ENCODE peak calls at places on chromosomes 6 and 20, in nine cellular contexts. R is IMR-90; K is heart left ventricle; X is neural progenitor cell; L is CD4-positive, CD25-positive, alpha-beta regulatory T cell; Z is PC-9; S is lung; V is uterus; O is iPS DF 6.9. U is an unnamed sample. For H3K4me1, the result is how much of the 10 kb centered on the place peaks cover.

GRCh38 chr6:129543981-129544380 is 166.0 kb downstream of the ARHGAP18 start:
- DNase-seq in R (peak), K (no peak), X (no peak), L (no peak), Z (no peak), S (no peak), V (no peak), O (no peak), U (no peak)

GRCh38 chr20:25280574-25281535 is 33.0 kb downstream of the PYGB start:
- DNase-seq in R (no peak), K (peak), X (no peak), L (no peak), Z (no peak), S (no peak), V (peak), O (no peak), U (no peak)

GRCh38 chr6:56693246-56693607 is 50.5 kb upstream of the DST start:
- DNase-seq in R (peak), K (peak), X (no peak), L (no peak), Z (peak), S (peak), V (peak), O (no peak), U (no peak)

GRCh38 chr6:164507197-164507957 is 802.0 kb downstream of the C6orf118 start:
- DNase-seq in R (no peak), K (no peak), X (no peak), L (no peak), Z (no peak), S (no peak), V (no peak), O (no peak), U (no peak)

GRCh38 chr6:2448826-2449571 is 203.6 kb upstream of the GMDS start:
- DNase-seq in R (peak), K (no peak), X (peak), L (no peak), Z (peak), S (no peak), V (no peak), O (peak), U (peak)

GRCh38 chr20:33670715-33671499 is 3.3 kb downstream of the NECAB3 start:
- DNase-seq in R (no peak), K (no peak), X (no peak), L (no peak), Z (no peak), S (no peak), V (no peak), O (no peak), U (no peak)

GRCh38 chr6:62652692-62653328 is 366.8 kb upstream of the KHDRBS2 start:
- DNase-seq in R (peak), K (no peak), X (peak), L (no peak), Z (no peak), S (no peak), V (no peak), O (peak), U (peak)

GRCh38 chr6:45631396-45631795 is 253.7 kb upstream of the SUPT3H start:
- DNase-seq in R (no peak), K (no peak), X (no peak), L (no peak), Z (no peak), S (no peak), V (no peak), O (no peak), U (no peak)

GRCh38 chr6:40558102-40558501 is 29.1 kb downstream of the LRFN2 start:
- DNase-seq in R (no peak), K (no peak), X (no peak), L (no peak), Z (no peak), S (no peak), V (no peak), O (no peak), U (no peak)

GRCh38 chr20:2093883-2094282 is 7.7 kb upstream of the STK35 start:
- DNase-seq in R (no peak), K (no peak), X (peak), L (no peak), Z (no peak), S (no peak), V (no peak), O (no peak), U (no peak)

GRCh38 chr6:166341915-166342292 is 441 bp downstream of the SFT2D1 start:
- DNase-seq in R (no peak), K (no peak), X (peak), L (no peak), Z (no peak), S (no peak), V (no peak), O (no peak), U (peak)

GRCh38 chr6:158408552-158409130 is 96.4 kb downstream of the TULP4 start:
- DNase-seq in R (peak), K (peak), X (peak), L (no peak), Z (no peak), S (no peak), V (peak), O (no peak), U (peak)

GRCh38 chr20:6636209-6637159 is 131.0 kb upstream of the BMP2 start:
- DNase-seq in R (peak), K (no peak), X (peak), L (no peak), Z (no peak), S (no peak), V (peak), O (peak), U (peak)

GRCh38 chr6:31396422-31397152 is 6.8 kb upstream of the MICA start:
- DNase-seq in R (peak), K (peak), X (peak), L (peak), Z (peak), S (peak), V (peak), O (peak), U (peak)

GRCh38 chr6:42746452-42747400 is 823 bp upstream of the TBCC start:
- DNase-seq in R (peak), K (peak), X (peak), L (peak), Z (peak), S (peak), V (peak), O (peak), U (peak)

GRCh38 chr20:53834749-53835148 is 235.6 kb downstream of the BCAS1 start:
- DNase-seq in R (no peak), K (no peak), X (no peak), L (no peak), Z (no peak), S (no peak), V (no peak), O (no peak), U (no peak)

GRCh38 chr20:496126-496696 is 33.9 kb upstream of the TBC1D20 start:
- DNase-seq in R (peak), K (no peak), X (no peak), L (no peak), Z (no peak), S (no peak), V (no peak), O (no peak), U (no peak)

GRCh38 chr20:445514-446336 is 16.6 kb downstream of the TBC1D20 start:
- DNase-seq in R (no peak), K (no peak), X (no peak), L (no peak), Z (no peak), S (peak), V (no peak), O (no peak), U (no peak)

GRCh38 chr6:35945650-35946025 is 24.7 kb upstream of the SRPK1 start:
- DNase-seq in R (peak), K (no peak), X (no peak), L (no peak), Z (no peak), S (no peak), V (no peak), O (no peak), U (no peak)

GRCh38 chr20:52941803-52942202 is 30.4 kb upstream of the TSHZ2 start:
- DNase-seq in R (no peak), K (no peak), X (no peak), L (no peak), Z (no peak), S (no peak), V (no peak), O (no peak), U (no peak)

GRCh38 chr6:36735110-36735971 is 37.7 kb downstream of the RAB44 start:
- DNase-seq in R (peak), K (peak), X (no peak), L (no peak), Z (peak), S (peak), V (peak), O (no peak), U (peak)

GRCh38 chr6:108581237-108581931 is 20.7 kb downstream of the FOXO3 start:
- DNase-seq in R (peak), K (no peak), X (no peak), L (no peak), Z (peak), S (peak), V (peak), O (no peak), U (peak)
- H3K4me1 ChIP-seq in R (under half), K (under half), X (under half), L (under half), Z (half or more), S (under half), V (under half), O (under half), U (under half)

DNA sequence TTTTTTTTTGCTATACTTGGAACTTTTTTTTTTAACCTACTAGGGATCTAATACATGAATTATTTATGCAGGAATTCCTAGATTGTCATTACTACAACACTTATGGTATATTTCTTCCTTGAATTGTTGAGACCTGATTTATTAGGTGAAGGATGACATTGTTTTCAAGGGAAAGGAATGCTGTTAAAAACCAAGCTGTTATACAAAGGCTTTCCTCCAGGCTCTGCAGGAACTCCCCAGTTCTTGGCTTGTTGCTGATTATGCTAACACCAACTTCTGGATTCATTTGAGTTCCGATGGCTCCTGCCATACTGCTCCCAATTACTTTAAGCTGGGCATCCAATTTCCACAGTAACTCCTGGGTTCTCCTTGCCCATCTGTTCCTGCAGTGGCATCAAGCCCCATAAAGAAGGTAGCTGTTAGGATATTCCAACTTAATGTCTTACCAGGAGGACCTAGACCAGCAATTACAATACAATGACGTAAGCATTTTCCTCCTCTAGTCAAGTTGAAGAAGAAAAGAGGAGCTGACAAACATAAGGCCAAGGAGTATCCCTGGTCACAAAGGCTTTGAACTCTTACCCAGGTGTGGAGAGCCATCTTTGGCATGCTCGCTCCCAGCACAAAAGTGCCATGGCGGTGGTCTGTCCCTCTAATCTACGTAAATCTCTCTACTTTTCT is 215.9 kb upstream of the AGPAT4 start:
- DNase-seq in R (no peak), K (no peak), X (no peak), L (no peak), Z (no peak), S (no peak), V (no peak), O (no peak), U (no peak)
- H3K4me1 ChIP-seq in R (under half), K (under half), X (under half), L (under half), Z (under half), S (under half), V (under half), O (under half), U (under half)

DNA sequence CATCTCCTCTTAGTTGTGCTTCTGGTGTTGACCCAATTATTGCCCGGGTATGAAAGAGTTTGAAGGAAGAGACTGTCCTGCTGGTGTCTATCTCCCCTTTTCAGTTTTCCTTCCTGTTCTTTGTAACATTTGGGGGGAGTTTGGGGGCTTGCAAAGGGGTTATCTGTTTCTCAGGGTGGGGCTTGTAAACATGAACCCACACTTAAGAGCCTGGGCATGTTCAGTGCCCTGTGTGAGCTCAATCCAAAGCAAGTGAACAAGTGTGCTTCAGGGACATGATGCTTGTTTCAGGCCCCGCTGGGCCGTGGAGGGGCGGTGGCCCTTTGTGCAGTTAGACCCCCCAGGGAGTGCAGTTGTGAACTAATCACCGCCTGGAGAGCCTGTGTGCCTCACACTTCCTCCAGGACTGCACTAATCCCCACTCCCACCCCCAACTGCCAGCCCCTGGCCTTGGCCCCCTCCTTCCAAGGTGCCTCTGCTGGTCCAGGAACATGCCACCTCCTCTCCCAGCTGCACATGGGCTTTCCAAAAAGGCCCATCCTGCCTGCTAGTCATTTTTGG is 58.1 kb downstream of the RREB1 start:
- DNase-seq in R (no peak), K (no peak), X (peak), L (no peak), Z (no peak), S (no peak), V (no peak), O (no peak), U (no peak)
- H3K4me1 ChIP-seq in R (under half), K (under half), X (under half), L (under half), Z (under half), S (under half), V (under half), O (under half), U (half or more)

GRCh38 chr6:12331474-12331873 is 41.3 kb downstream of the EDN1 start:
- DNase-seq in R (no peak), K (no peak), X (no peak), L (no peak), Z (no peak), S (no peak), V (no peak), O (no peak), U (no peak)

GRCh38 chr6:12331951-12332749 is 42.0 kb downstream of the EDN1 start:
- DNase-seq in R (peak), K (no peak), X (no peak), L (no peak), Z (no peak), S (no peak), V (no peak), O (no peak), U (peak)

GRCh38 chr6:12325872-12326271 is 35.7 kb downstream of the EDN1 start:
- DNase-seq in R (no peak), K (no peak), X (no peak), L (no peak), Z (no peak), S (no peak), V (no peak), O (no peak), U (no peak)

GRCh38 chr6:12327391-12327790 is 37.2 kb downstream of the EDN1 start:
- DNase-seq in R (peak), K (no peak), X (no peak), L (no peak), Z (no peak), S (no peak), V (no peak), O (no peak), U (no peak)

DNA sequence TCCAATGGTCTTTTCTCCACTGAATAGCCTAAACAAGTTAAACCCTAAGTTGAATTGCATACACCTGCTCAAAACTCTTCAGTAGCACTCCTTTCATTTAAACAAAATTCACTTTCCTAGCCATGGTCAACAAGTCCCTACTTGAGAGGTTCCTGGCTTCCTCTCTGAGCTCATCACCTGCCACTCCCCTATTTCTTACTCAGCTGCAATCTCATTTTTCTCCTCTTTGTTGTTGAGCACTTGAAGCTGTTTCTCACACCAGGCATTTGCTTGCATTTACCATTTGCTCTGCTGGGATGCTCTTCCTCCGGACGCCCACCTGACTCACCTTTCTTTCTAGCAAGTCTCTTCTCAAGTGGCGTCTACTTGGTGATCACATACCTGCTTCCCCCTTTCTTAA is 38.5 kb downstream of the EDN1 start:
- DNase-seq in R (no peak), K (no peak), X (no peak), L (no peak), Z (no peak), S (no peak), V (no peak), O (no peak), U (no peak)
- H3K4me1 ChIP-seq in R (under half), K (under half), X (under half), L (under half), Z (under half), S (under half), V (under half), O (under half), U (under half)

U was measured in cardiac muscle cell.